ENCODE peak calls at places on chromosomes 13 and 19, in six cellular contexts. I is WTC11, V is H1, Z is K562, S is GM12878, N is HepG2. E is an unnamed sample.

GRCh38 chr19:12801466-12802266 is at the start of the genes PRDX2 and THSD8:
- DNase-seq in I (peak), V (peak), Z (peak), S (no peak), N (peak), E (no peak)

GRCh38 chr19:53519431-53519830 is 18.5 kb upstream of the ZNF331 start:
- DNase-seq in I (no peak), V (no peak), Z (no peak), S (no peak), N (no peak), E (no peak)

GRCh38 chr19:45973564-45974338 is at the start of gene NOVA2:
- DNase-seq in I (peak), V (peak), Z (peak), S (peak), N (no peak), E (peak)

GRCh38 chr13:42041684-42042035 is 6.8 kb upstream of the DGKH start:
- DNase-seq in I (peak), V (peak), Z (peak), S (peak), N (no peak), E (no peak)

GRCh38 chr19:55605637-55606470 is at the start of gene ZNF865:
- DNase-seq in I (peak), V (peak), Z (peak), S (peak), N (peak), E (peak)

GRCh38 chr13:96091932-96092253 is 2.0 kb downstream of the HS6ST3 start:
- DNase-seq in I (no peak), V (no peak), Z (no peak), S (no peak), N (no peak), E (no peak)

GRCh38 chr13:20160346-20161274 is at the start of gene GJA3:
- DNase-seq in I (peak), V (peak), Z (peak), S (no peak), N (no peak), E (no peak)

GRCh38 chr13:113551081-113552000 is 33.2 kb upstream of the TFDP1 start:
- DNase-seq in I (no peak), V (peak), Z (no peak), S (no peak), N (no peak), E (no peak)

GRCh38 chr13:29472317-29472961 is 123.0 kb downstream of the SLC7A1 start:
- DNase-seq in I (peak), V (peak), Z (peak), S (no peak), N (peak), E (peak)

GRCh38 chr19:46515879-46516350 is 20.2 kb upstream of the PNMA8B start:
- DNase-seq in I (no peak), V (peak), Z (peak), S (no peak), N (peak), E (no peak)

GRCh38 chr13:98273824-98274786 is 97.0 kb upstream of the RNF113B start:
- DNase-seq in I (peak), V (no peak), Z (no peak), S (no peak), N (no peak), E (no peak)

GRCh38 chr13:95485045-95485517 is 67.4 kb upstream of the CLDN10 start:
- DNase-seq in I (no peak), V (no peak), Z (peak), S (no peak), N (peak), E (no peak)

GRCh38 chr19:33374406-33374703 is 846 bp downstream of the CEBPG start:
- DNase-seq in I (no peak), V (no peak), Z (no peak), S (no peak), N (no peak), E (no peak)

GRCh38 chr13:69280399-69280798 is 827.2 kb upstream of the ATXN8OS start:
- DNase-seq in I (no peak), V (no peak), Z (no peak), S (no peak), N (no peak), E (no peak)

GRCh38 chr19:54850930-54851329 is 687 bp downstream of the KIR3DL2 start:
- DNase-seq in I (no peak), V (no peak), Z (no peak), S (no peak), N (no peak), E (no peak)

GRCh38 chr19:2723345-2723715 is 2.2 kb upstream of the DIRAS1 start:
- DNase-seq in I (no peak), V (no peak), Z (no peak), S (no peak), N (no peak), E (no peak)

GRCh38 chr13:92739306-92739818 is 487.2 kb upstream of the GPC6 start:
- DNase-seq in I (no peak), V (no peak), Z (no peak), S (no peak), N (no peak), E (no peak)

GRCh38 chr13:114049026-114049425 is 75.2 kb upstream of the C13orf46 start:
- DNase-seq in I (no peak), V (no peak), Z (no peak), S (no peak), N (no peak), E (no peak)

GRCh38 chr13:40352385-40352778 is 314.1 kb downstream of the FOXO1 start:
- DNase-seq in I (no peak), V (no peak), Z (no peak), S (no peak), N (no peak), E (no peak)

GRCh38 chr19:58570770-58571574 is 2.2 kb downstream of the MZF1 start:
- DNase-seq in I (peak), V (no peak), Z (no peak), S (no peak), N (no peak), E (no peak)

GRCh38 chr13:113001251-113002140 is 32.5 kb downstream of the MCF2L start:
- DNase-seq in I (no peak), V (no peak), Z (no peak), S (no peak), N (peak), E (no peak)

DNA sequence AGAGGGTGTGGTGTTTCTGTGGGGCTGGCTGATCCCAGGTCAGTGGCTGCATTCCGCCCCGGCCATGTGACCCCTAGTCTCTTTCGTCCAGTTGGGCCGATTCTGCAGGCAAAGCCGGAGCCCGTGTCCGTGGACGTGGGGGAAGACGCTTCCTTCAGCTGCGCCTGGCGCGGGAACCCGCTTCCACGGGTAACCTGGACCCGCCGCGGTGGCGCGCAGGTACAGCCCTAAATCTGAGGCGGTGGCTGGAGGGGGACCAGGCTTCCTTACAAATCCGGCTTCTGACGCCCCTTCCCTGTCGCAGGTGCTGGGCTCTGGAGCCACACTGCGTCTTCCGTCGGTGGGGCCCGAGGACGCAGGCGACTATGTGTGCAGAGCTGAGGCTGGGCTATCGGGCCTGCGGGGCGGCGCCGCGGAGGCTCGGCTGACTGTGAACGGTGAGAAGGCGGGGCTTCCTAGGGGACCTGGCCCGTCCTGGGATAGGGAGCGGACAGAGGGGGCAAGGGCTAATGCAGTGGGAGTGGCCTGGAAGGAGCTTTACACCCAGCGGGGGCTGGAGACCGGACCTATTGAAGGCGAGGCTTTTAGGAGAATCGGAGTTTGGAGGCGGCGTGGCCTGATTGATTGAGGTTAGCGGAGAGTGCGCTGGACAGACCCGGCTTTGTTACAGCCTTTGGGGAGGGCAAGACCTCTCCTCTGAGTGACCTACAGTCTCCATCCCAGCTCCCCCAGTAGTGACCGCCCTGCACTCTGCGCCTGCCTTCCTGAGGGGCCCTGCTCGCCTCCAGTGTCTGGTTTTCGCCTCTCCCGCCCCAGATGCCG is 4.3 kb downstream of the KIRREL2 start:
- DNase-seq in I (peak), V (peak), Z (peak), S (no peak), N (peak), E (no peak)
- TF ChIP-seq ATF3 in I (no peak), V (no peak), Z (no peak), S (no peak), N (no peak), E (no peak)

DNA sequence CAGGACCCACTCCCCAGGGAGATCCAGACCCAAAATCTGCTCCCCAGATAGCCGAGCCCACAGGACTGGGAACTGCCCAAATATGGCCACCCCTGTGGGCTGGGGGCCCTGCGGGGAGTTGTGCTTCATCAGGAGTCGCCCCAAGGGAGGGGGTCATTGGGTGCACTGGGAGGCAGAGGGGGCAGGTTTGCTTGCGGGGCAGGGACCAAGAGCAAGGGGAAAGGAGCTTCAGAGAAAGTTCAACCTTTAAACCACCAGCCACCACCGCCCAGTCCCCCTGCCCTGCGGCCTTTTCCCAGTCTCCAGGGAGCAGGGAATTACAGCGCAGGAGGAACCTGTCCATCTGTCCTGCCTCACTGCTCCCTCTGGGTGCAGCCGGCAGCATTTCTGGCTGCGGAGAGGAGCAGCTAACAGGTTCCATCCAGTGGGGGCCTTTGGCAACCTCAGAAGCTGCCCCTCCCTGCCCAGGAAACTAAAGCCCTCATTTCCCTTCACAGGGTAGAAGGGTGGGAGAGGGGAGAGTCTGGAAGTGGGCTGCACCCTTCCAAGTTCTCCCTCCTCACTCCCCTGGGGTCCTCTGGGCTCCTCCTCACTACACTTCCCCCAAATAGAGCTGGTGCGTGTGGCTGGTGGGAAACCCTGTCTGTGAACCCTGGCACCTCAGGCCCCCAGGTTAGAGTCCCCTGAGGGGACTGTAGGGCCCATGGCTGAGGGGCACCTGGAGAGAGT is 13.8 kb upstream of the ASF1B start:
- DNase-seq in I (no peak), V (no peak), Z (no peak), S (no peak), N (no peak), E (no peak)
- TF ChIP-seq ATF3 in I (no peak), V (no peak), Z (no peak), S (no peak), N (no peak), E (no peak)

DNA sequence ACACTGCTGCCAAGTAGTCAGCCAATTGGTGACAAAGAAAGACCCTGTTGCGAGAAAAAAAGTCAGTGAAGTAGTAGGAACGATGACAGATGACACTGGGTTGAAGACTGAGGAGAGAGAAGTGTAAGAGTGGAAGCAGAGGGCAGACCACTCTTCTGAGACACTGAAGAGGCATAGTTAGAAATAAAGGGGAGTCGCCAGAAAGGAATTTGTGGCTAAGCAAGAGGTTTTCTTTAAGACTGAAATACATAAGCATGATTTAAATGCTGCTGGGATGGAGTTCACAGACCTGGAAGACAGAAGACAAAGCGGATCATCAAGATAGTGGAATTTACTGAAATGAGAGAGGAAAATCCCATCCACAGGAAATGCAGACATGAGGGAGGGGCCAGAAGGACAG is 56.2 kb upstream of the USPL1 start:
- DNase-seq in I (no peak), V (no peak), Z (no peak), S (no peak), N (no peak), E (no peak)
- TF ChIP-seq ATF3 in I (no peak), V (no peak), Z (no peak), S (no peak), N (no peak), E (no peak)

GRCh38 chr13:21395953-21396352 is 63.1 kb downstream of the ZDHHC20 start:
- DNase-seq in I (no peak), V (no peak), Z (no peak), S (no peak), N (no peak), E (no peak)
- TF ChIP-seq ATF3 in I (no peak), V (no peak), Z (no peak), S (no peak), N (no peak), E (no peak)

GRCh38 chr19:39099341-39099740 is 15.2 kb downstream of the ACP7 start:
- DNase-seq in I (no peak), V (no peak), Z (no peak), S (no peak), N (no peak), E (no peak)

GRCh38 chr19:39097721-39098120 is 13.6 kb downstream of the ACP7 start:
- DNase-seq in I (no peak), V (no peak), Z (no peak), S (no peak), N (no peak), E (no peak)

GRCh38 chr19:39098365-39099269 is 14.4 kb downstream of the ACP7 start:
- DNase-seq in I (peak), V (peak), Z (no peak), S (no peak), N (no peak), E (no peak)

GRCh38 chr19:39100500-39101166 is 16.5 kb downstream of the ACP7 start:
- DNase-seq in I (no peak), V (no peak), Z (no peak), S (no peak), N (no peak), E (no peak)

DNA sequence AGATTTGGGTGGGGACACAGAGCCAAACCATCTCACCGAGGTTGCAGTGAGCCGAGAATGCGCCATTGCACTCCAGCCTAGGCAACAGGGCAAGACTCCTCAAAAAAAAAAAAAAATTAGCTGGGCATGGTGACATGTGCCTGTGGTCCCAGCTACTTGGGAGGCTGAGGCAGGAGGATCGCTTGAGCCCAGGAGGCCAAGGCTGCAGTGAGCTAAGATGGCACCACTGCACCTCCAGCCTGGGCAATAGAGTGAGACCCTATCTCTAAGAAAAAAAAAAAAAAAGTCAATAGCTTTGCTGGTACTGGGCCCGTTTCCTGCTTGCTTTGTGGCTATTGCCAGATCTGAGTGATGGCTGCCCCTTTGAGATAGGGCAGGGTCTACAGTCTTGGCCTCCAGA is 13.1 kb downstream of the ACP7 start:
- DNase-seq in I (no peak), V (no peak), Z (no peak), S (no peak), N (no peak), E (no peak)
- TF ChIP-seq ATF3 in I (no peak), V (no peak), Z (no peak), S (no peak), N (no peak), E (no peak)

DNA sequence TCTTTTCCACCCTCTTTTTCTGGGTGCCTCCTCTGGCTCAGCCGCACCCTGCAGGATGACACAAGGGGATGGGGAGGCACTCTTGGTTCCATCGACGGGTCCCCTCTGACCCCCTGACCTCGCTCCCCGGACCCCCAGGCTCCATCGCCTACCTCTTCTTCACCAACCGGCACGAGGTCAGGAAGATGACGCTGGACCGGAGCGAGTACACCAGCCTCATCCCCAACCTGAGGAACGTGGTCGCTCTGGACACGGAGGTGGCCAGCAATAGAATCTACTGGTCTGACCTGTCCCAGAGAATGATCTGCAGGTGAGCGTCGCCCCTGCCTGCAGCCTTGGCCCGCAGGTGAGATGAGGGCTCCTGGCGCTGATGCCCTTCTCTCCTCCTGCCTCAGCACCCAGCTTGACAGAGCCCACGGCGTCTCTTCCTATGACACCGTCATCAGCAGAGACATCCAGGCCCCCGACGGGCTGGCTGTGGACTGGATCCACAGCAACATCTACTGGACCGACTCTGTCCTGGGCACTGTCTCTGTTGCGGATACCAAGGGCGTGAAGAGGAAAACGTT is 24.0 kb downstream of the LDLR start:
- DNase-seq in I (no peak), V (no peak), Z (peak), S (no peak), N (no peak), E (no peak)
- TF ChIP-seq ATF3 in I (no peak), V (no peak), Z (no peak), S (no peak), N (no peak), E (no peak)

DNA sequence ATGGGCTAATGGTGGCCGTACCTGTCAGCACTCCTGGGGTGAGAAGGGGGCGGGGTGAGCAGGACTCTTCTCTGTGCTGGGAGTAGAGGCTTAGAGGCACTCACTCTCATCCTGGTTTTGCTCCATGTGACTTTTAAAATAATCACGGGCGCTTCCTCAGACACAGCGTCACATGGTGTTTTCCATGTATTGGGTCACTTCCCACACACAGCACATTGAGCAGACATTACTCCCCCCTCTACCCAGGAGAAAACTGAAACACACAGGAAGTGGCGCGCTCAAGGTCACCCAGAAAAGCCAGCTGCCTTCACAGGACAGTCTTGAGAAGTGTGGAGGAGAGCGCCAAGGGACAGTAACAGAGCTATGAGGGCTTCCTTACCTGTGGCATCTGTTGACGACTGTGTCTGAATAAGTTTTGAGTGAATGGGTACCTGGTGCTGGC is 23.2 kb downstream of the SPATA13 start:
- DNase-seq in I (no peak), V (no peak), Z (no peak), S (no peak), N (peak), E (no peak)
- TF ChIP-seq ATF3 in I (no peak), V (no peak), Z (no peak), S (no peak), N (no peak), E (no peak)

DNA sequence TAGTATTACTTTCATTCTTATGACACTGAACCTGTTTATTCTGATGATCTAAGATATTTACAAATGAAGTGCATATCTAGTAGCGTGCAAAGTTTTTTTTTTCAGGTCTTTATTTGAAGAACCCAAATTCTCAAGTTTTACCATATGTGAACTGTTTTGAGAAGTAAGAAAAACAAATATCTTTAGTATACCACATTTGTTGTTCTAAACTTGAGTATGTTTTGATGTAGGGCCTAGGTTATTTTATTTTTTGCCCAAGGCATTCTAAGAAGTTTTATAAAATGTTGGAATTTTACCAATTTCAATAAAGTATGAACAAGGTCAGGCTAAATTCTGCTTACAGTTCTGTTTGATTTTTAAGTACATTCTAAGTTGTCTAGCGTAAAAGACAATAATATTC is 213.5 kb downstream of the PCCA start:
- DNase-seq in I (no peak), V (no peak), Z (no peak), S (no peak), N (no peak), E (no peak)
- TF ChIP-seq ATF3 in I (no peak), V (no peak), Z (no peak), S (no peak), N (no peak), E (no peak)

GRCh38 chr19:50719119-50719435 is 525 bp downstream of the SHANK1 start:
- DNase-seq in I (no peak), V (no peak), Z (no peak), S (no peak), N (no peak), E (no peak)

GRCh38 chr19:50716178-50717025 is 3.2 kb downstream of the SHANK1 start:
- DNase-seq in I (no peak), V (no peak), Z (no peak), S (no peak), N (no peak), E (no peak)

GRCh38 chr19:50717026-50717723 is 2.4 kb downstream of the SHANK1 start:
- DNase-seq in I (no peak), V (no peak), Z (peak), S (no peak), N (no peak), E (no peak)

GRCh38 chr19:50718255-50719118 is 1.1 kb downstream of the SHANK1 start:
- DNase-seq in I (no peak), V (peak), Z (peak), S (no peak), N (no peak), E (no peak)

DNA sequence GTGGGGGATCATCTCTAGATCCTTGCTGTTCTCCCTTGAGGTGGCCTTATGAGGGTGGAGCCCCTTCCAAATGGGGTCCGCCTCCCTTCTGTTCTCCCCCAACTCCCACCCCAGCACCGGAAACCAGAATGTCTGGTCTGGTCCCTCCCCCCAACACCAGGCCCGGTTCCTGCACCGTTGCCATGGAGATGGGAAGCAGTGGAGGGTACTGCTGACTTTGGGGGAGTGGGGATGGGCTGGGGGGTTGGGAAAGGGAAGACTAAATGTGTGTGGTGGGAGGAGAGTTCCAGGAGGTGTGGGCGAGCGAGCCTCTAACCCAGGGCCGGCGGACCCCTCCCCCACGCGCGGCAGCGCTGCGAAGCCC is 1.7 kb downstream of the SHANK1 start:
- DNase-seq in I (peak), V (peak), Z (no peak), S (no peak), N (no peak), E (no peak)
- TF ChIP-seq ATF3 in I (no peak), V (no peak), Z (no peak), S (no peak), N (no peak), E (no peak)

E was measured in HCT116.